ENCODE peak calls at places on chromosomes 1 and 21, in ten cellular contexts. N, Q, H, B, L, E, V, D, K and F are unnamed samples.

GRCh38 chr1:215557504-215557903 is 9.6 kb upstream of the KCTD3 start:
- DNase-seq in N (no peak), Q (no peak), H (no peak), B (no peak), L (no peak), E (no peak), V (no peak), D (no peak), K (no peak), F (no peak)

GRCh38 chr1:28326505-28326904 is 2.3 kb upstream of the MED18 start:
- DNase-seq in N (no peak), Q (no peak), H (no peak), B (no peak), L (no peak), E (peak; percentile 20), V (no peak), D (no peak), K (no peak), F (no peak)

GRCh38 chr1:244796719-244797406 is 38.6 kb upstream of the COX20 start:
- DNase-seq in N (peak; percentile 24), Q (peak; percentile 70), H (peak; percentile 41), B (no peak), L (no peak), E (peak; percentile 67), V (no peak), D (peak; percentile 3), K (peak; percentile 29), F (no peak)

GRCh38 chr1:26114165-26114927 is 2.7 kb downstream of the PDIK1L start:
- DNase-seq in N (no peak), Q (no peak), H (no peak), B (no peak), L (no peak), E (no peak), V (no peak), D (no peak), K (no peak), F (no peak)

GRCh38 chr21:36695671-36696389 is 3.1 kb upstream of the SIM2 start:
- DNase-seq in N (no peak), Q (no peak), H (no peak), B (no peak), L (no peak), E (no peak), V (no peak), D (no peak), K (no peak), F (no peak)

GRCh38 chr21:44458971-44459711 is 3.8 kb downstream of the LRRC3 start:
- DNase-seq in N (no peak), Q (no peak), H (no peak), B (peak; percentile 22), L (no peak), E (no peak), V (no peak), D (no peak), K (no peak), F (no peak)

GRCh38 chr1:111510003-111510380 is 6.6 kb upstream of the ADORA3 start:
- DNase-seq in N (no peak), Q (peak; percentile 64), H (no peak), B (peak; percentile 33), L (no peak), E (no peak), V (no peak), D (peak; percentile 41), K (no peak), F (no peak)

GRCh38 chr1:151837841-151838490 is 1.7 kb downstream of the C2CD4D start:
- DNase-seq in N (no peak), Q (no peak), H (no peak), B (peak; percentile 48), L (peak; percentile 61), E (no peak), V (no peak), D (no peak), K (no peak), F (no peak)

GRCh38 chr1:32186077-32186476 is 6.6 kb downstream of the TXLNA start:
- DNase-seq in N (no peak), Q (no peak), H (no peak), B (no peak), L (no peak), E (no peak), V (no peak), D (no peak), K (no peak), F (no peak)

GRCh38 chr1:117607471-117607870 is 1.6 kb downstream of the TENT5C start:
- DNase-seq in N (no peak), Q (peak; percentile 23), H (peak; percentile 71), B (peak; percentile 53), L (no peak), E (peak; percentile 13), V (no peak), D (no peak), K (peak; percentile 30), F (no peak)

GRCh38 chr1:96710708-96711477 is 10.7 kb upstream of the PTBP2 start:
- DNase-seq in N (peak; percentile 9), Q (no peak), H (no peak), B (no peak), L (no peak), E (no peak), V (no peak), D (no peak), K (no peak), F (no peak)

GRCh38 chr1:215423288-215423687 is 143.8 kb upstream of the KCTD3 start:
- DNase-seq in N (no peak), Q (no peak), H (no peak), B (no peak), L (no peak), E (no peak), V (no peak), D (no peak), K (no peak), F (no peak)

GRCh38 chr1:182668633-182669032 is 15.8 kb downstream of the RGS8 start:
- DNase-seq in N (no peak), Q (no peak), H (no peak), B (no peak), L (no peak), E (no peak), V (no peak), D (no peak), K (no peak), F (no peak)

GRCh38 chr1:225498539-225499135 is 70.8 kb upstream of the LBR start:
- DNase-seq in N (no peak), Q (no peak), H (no peak), B (no peak), L (no peak), E (no peak), V (no peak), D (no peak), K (no peak), F (no peak)

GRCh38 chr1:118223426-118223825 is 38.4 kb upstream of the SPAG17 start:
- DNase-seq in N (no peak), Q (no peak), H (no peak), B (no peak), L (no peak), E (peak; percentile 44), V (no peak), D (no peak), K (no peak), F (no peak)

GRCh38 chr21:39127506-39127905 is 55.7 kb downstream of the PSMG1 start:
- DNase-seq in N (no peak), Q (no peak), H (no peak), B (no peak), L (no peak), E (no peak), V (no peak), D (no peak), K (no peak), F (no peak)

GRCh38 chr1:231808990-231809389 is 182.4 kb downstream of the DISC1 start:
- DNase-seq in N (peak; percentile 55), Q (peak; percentile 18), H (no peak), B (no peak), L (no peak), E (no peak), V (no peak), D (no peak), K (no peak), F (peak; percentile 28)

GRCh38 chr1:162292422-162292849 is 84.2 kb downstream of the SPATA46 start:
- DNase-seq in N (peak; percentile 69), Q (no peak), H (no peak), B (no peak), L (no peak), E (no peak), V (no peak), D (no peak), K (no peak), F (no peak)

GRCh38 chr1:184366992-184367391 is 19.8 kb upstream of the C1orf21 start:
- DNase-seq in N (no peak), Q (no peak), H (no peak), B (no peak), L (no peak), E (no peak), V (no peak), D (no peak), K (no peak), F (no peak)

GRCh38 chr1:26910343-26911160 is 3.2 kb downstream of the NR0B2 start:
- DNase-seq in N (no peak), Q (no peak), H (no peak), B (peak; percentile 47), L (no peak), E (no peak), V (no peak), D (no peak), K (no peak), F (no peak)

GRCh38 chr1:30745834-30746208 is 11.8 kb downstream of the LAPTM5 start:
- DNase-seq in N (no peak), Q (no peak), H (no peak), B (no peak), L (no peak), E (no peak), V (no peak), D (no peak), K (no peak), F (no peak)

GRCh38 chr1:1173793-1174415 is at the start of gene TTLL10:
- DNase-seq in N (no peak), Q (no peak), H (peak; percentile 74), B (peak; percentile 23), L (peak; percentile 45), E (no peak), V (no peak), D (no peak), K (no peak), F (no peak)

GRCh38 chr1:21406659-21407058 is 33.3 kb upstream of the NBPF3 start:
- DNase-seq in N (no peak), Q (no peak), H (no peak), B (no peak), L (no peak), E (no peak), V (no peak), D (no peak), K (no peak), F (no peak)

GRCh38 chr1:226135059-226135651 is 51.4 kb downstream of the ACBD3 start:
- DNase-seq in N (no peak), Q (no peak), H (no peak), B (peak; percentile 75), L (no peak), E (no peak), V (no peak), D (no peak), K (no peak), F (no peak)

GRCh38 chr1:74652711-74653131 is 20.9 kb downstream of the ERICH3 start:
- DNase-seq in N (no peak), Q (peak; percentile 78), H (no peak), B (no peak), L (peak; percentile 70), E (peak; percentile 53), V (no peak), D (no peak), K (no peak), F (no peak)

GRCh38 chr1:23325393-23325792 is 18.7 kb downstream of the HNRNPR start:
- DNase-seq in N (no peak), Q (no peak), H (no peak), B (no peak), L (no peak), E (no peak), V (no peak), D (no peak), K (no peak), F (no peak)

GRCh38 chr1:212428496-212428895 is 4.2 kb upstream of the NENF start:
- DNase-seq in N (no peak), Q (no peak), H (no peak), B (no peak), L (no peak), E (no peak), V (no peak), D (no peak), K (no peak), F (no peak)

GRCh38 chr21:44427241-44428120 is 27.8 kb upstream of the LRRC3 start:
- DNase-seq in N (no peak), Q (no peak), H (no peak), B (peak; percentile 33), L (no peak), E (no peak), V (no peak), D (no peak), K (no peak), F (no peak)